ENCODE peak calls at places on chromosome 20, in seven cellular contexts. D, K, R, G, X, W and N are unnamed samples.

GRCh38 chr20:61982240-61982950 is 83.3 kb downstream of the TAF4 start:
- DNase-seq in D (no peak), X (no peak), K (no peak), G (no peak), W (peak), R (no peak), N (no peak)

GRCh38 chr20:11982289-11982957 is 64.7 kb downstream of the BTBD3 start:
- DNase-seq in R (no peak), G (no peak), D (no peak), X (no peak), K (no peak), W (no peak), N (no peak)

GRCh38 chr20:59438201-59438600 is 137.8 kb downstream of the EDN3 start:
- DNase-seq in K (no peak), G (peak), W (peak), D (no peak), X (no peak), R (no peak), N (no peak)

GRCh38 chr20:32612831-32613595 is 27.9 kb upstream of the NOL4L start:
- DNase-seq in K (no peak), X (no peak), G (no peak), R (no peak), D (no peak), W (no peak), N (no peak)

GRCh38 chr20:9093203-9093962 is 24.5 kb downstream of the PLCB4 start:
- DNase-seq in R (no peak), X (no peak), W (no peak), D (no peak), K (no peak), G (no peak), N (no peak)

GRCh38 chr20:50513169-50514034 is 3.2 kb downstream of the PTPN1 start:
- DNase-seq in X (no peak), D (peak), W (no peak), G (no peak), R (peak), K (no peak), N (no peak)

GRCh38 chr20:8368680-8369079 is 236.6 kb downstream of the PLCB1 start:
- DNase-seq in D (no peak), R (no peak), W (no peak), K (no peak), G (no peak), X (no peak), N (no peak)

GRCh38 chr20:8780926-8781325 is 288.0 kb upstream of the PLCB4 start:
- DNase-seq in D (no peak), K (no peak), X (no peak), G (no peak), W (no peak), R (no peak), N (no peak)

GRCh38 chr20:6079011-6079410 is 25.2 kb upstream of the LRRN4 start:
- DNase-seq in W (no peak), D (no peak), R (no peak), X (no peak), K (no peak), G (no peak), N (no peak)

DNA sequence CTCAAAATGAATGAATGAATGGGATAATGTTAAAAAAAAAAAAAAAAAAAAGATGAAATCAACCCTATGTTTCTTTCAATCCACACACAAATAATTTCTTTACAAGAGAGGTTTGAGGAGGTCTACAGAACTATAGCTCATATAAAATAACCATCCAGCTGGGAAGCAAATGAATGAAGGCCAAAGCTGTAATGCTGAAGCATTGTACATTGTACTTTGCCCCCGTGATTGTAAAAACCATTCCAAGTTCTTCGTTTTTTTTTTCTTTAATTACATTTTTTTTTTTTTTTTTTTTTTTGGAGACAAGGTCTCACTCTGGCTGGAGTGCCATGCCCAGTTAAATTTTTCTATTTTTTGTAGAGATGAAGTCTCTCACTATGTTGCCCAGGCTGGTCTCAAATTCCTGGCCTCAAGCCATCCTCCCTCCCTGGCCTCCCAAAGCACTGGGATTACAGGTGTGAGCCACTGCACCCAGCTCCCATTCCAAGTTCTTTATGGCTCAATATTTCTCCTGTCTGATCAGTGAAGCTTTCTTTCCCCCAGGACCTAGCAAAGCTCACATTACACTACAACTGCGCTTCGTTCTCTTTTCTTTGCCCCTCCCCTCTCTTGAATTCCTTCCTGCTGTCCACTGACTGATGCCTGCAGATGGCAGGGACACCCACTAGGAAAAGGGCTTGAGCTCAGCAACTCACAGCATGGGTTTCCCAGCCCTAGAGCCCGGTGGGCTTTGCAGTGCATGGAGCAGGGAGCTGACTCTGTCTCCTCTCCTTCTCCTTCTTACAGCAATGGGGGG is 53.0 kb upstream of the NOP56 start:
- DNase-seq in X (no peak), K (peak), D (no peak), G (no peak), W (peak), R (no peak), N (peak)
- H2BK120ac ChIP-seq in X (no peak), K (no peak), D (no peak), G (no peak), W (no peak), R (no peak), N (no peak)

GRCh38 chr20:43451400-43451799 is 6.3 kb upstream of the SRSF6 start:
- DNase-seq in G (no peak), R (no peak), K (no peak), X (no peak), D (no peak), W (no peak), N (no peak)

GRCh38 chr20:43448748-43449535 is 8.8 kb upstream of the SRSF6 start:
- DNase-seq in R (peak), G (no peak), W (peak), K (peak), X (no peak), D (peak), N (peak)

GRCh38 chr20:43444107-43444506 is 13.6 kb upstream of the SRSF6 start:
- DNase-seq in W (peak), K (peak), X (no peak), R (no peak), D (no peak), G (no peak), N (no peak)

GRCh38 chr20:43442310-43442880 is 15.3 kb upstream of the SRSF6 start:
- DNase-seq in D (peak), X (no peak), R (no peak), K (peak), W (peak), G (no peak), N (no peak)

DNA sequence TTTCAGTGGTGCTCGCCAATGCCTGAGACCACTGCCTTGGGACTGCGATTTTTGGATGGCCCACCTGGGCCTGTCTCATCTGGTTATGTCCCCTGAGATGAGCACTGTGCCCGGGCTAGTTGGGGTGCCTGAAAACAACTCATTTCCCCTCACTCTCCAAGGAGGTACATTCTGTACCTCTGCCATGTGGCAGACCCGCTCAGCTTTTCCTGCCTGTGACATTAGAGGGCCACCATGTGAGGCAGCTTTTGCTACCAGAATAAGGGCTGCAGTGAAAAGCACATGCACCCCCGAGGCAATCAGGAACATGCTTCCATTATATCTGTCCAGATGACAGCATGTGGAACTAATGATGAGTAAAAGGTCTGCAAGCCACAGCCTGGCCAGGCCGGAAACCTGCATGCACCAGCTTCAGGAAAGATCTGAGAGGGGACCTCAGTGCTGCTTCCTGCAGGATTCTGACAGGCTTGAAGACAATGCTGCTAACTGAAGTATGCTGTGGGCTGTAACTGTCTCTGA is 11.3 kb upstream of the SRSF6 start:
- DNase-seq in K (no peak), X (no peak), W (no peak), R (no peak), G (no peak), D (no peak), N (no peak)
- H3K9ac ChIP-seq in K (no peak), X (no peak), W (no peak), R (no peak), G (no peak), D (no peak), N (no peak)

GRCh38 chr20:34216382-34216742 is 24.9 kb upstream of the ASIP start:
- DNase-seq in D (no peak), X (no peak), G (no peak), W (no peak), K (no peak), R (no peak), N (no peak)

GRCh38 chr20:34211591-34211990 is 29.6 kb upstream of the ASIP start:
- DNase-seq in W (no peak), X (no peak), G (no peak), K (no peak), R (no peak), D (no peak), N (no peak)

GRCh38 chr20:34215711-34216381 is 25.4 kb upstream of the ASIP start:
- DNase-seq in W (peak), R (peak), G (peak), D (peak), X (peak), K (peak), N (peak)

GRCh38 chr20:34210271-34210670 is 31.0 kb upstream of the ASIP start:
- DNase-seq in X (no peak), G (no peak), R (no peak), K (no peak), W (no peak), D (no peak), N (no peak)

GRCh38 chr20:34213213-34213612 is 28.0 kb upstream of the ASIP start:
- DNase-seq in D (no peak), X (no peak), K (no peak), R (no peak), W (no peak), G (no peak), N (no peak)
- H3K4ac ChIP-seq in D (no peak), X (no peak), K (no peak), R (no peak), W (no peak), G (no peak), N (no peak)

DNA sequence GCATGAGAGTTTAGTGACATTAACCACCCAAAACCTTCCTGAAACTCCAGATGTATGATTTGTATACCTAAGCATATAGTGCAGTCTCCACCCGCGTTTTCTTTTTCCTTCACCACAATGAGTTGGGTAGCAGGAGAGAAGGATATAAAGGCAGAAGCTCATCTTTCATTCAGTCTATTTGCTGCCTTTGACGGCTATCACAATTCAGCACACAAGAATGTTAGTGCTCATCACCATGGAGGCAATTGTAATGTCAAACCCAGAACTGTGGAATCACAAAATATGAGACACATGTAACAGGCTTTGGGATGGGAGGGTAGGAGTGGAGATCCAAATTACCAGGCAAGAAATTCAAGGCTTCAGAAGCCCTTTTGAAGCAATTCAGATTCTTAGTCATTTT is 17.6 kb downstream of the ZHX3 start:
- DNase-seq in W (no peak), K (no peak), G (no peak), R (no peak), X (no peak), D (no peak), N (no peak)
- H2BK120ac ChIP-seq in W (no peak), K (no peak), G (no peak), R (no peak), X (no peak), D (no peak), N (no peak)

GRCh38 chr20:49427751-49428518 is 54.5 kb downstream of the KCNB1 start:
- DNase-seq in W (no peak), X (no peak), G (no peak), R (no peak), K (no peak), D (no peak), N (no peak)

GRCh38 chr20:49426395-49426794 is 56.1 kb downstream of the KCNB1 start:
- DNase-seq in G (no peak), R (no peak), X (no peak), W (no peak), D (no peak), K (no peak), N (no peak)

GRCh38 chr20:49422176-49422575 is 60.3 kb downstream of the KCNB1 start:
- DNase-seq in G (no peak), R (no peak), X (no peak), K (no peak), D (no peak), W (no peak), N (no peak)

GRCh38 chr20:49426873-49427272 is 55.6 kb downstream of the KCNB1 start:
- DNase-seq in R (no peak), X (no peak), D (no peak), G (no peak), K (no peak), W (no peak), N (no peak)

GRCh38 chr20:49424536-49424935 is 57.9 kb downstream of the KCNB1 start:
- DNase-seq in K (peak), D (no peak), X (no peak), W (peak), G (no peak), R (no peak), N (no peak)
- H3K9ac ChIP-seq in K (no peak), D (no peak), X (no peak), W (no peak), G (no peak), R (no peak), N (no peak)

DNA sequence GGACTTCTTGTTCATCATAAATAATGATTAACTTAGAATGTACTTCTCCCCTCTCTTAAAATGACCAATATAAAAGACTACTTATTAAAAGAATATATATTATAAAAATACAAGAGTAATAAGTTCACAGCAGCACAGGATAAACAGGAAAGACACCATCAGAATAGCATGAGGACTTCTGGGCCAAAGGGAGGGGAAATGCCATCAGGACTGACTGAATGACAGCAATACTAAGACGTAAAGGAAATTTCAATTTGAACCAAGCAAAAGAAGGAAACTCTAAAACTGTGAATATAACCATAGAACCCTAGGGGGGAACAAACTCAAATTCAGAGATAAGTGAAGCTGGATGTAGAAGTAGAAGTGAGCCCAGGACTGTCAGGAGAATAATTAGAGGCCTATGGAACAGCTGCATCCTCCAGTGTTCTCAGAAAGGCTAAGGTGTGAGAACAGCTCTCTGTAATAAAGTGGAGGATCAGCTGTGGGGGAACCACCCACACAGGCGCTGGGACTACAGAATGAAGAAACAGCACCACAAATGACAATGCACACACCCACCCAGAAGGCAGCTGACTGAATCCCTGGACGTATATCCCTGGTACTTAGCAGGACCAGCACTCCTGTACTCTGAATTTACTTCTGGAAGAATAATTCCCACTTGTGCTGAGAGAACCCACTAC is 37.8 kb downstream of the ZHX3 start:
- DNase-seq in K (no peak), D (no peak), G (no peak), X (no peak), W (no peak), R (no peak), N (no peak)
- H3K4ac ChIP-seq in K (no peak), D (no peak), G (no peak), X (no peak), W (no peak), R (peak), N (no peak)

GRCh38 chr20:42359617-42360016 is 741.4 kb upstream of the CHD6 start:
- DNase-seq in X (no peak), D (no peak), K (no peak), R (no peak), G (no peak), W (no peak), N (no peak)
- H2BK120ac ChIP-seq in X (no peak), D (no peak), K (no peak), R (no peak), G (no peak), W (no peak), N (no peak)

GRCh38 chr20:58229198-58229802 is 847 bp upstream of the ANKRD60 start:
- DNase-seq in G (no peak), X (no peak), K (peak), W (peak), D (peak), R (no peak), N (no peak)

GRCh38 chr20:58225490-58226200 is 2.8 kb downstream of the ANKRD60 start:
- DNase-seq in G (no peak), X (no peak), K (no peak), W (no peak), R (no peak), D (no peak), N (no peak)

GRCh38 chr20:58227391-58228102 is 906 bp downstream of the ANKRD60 start:
- DNase-seq in W (no peak), R (no peak), K (no peak), X (no peak), D (no peak), G (no peak), N (no peak)

GRCh38 chr20:58228484-58229197 is at the start of gene ANKRD60:
- DNase-seq in K (peak), X (no peak), G (no peak), W (peak), R (peak), D (peak), N (peak)

GRCh38 chr20:58228103-58228483 is 360 bp downstream of the ANKRD60 start:
- DNase-seq in W (no peak), R (no peak), G (no peak), K (no peak), X (no peak), D (peak), N (no peak)
- H3K9ac ChIP-seq in W (peak), R (peak), G (no peak), K (peak), X (no peak), D (no peak), N (peak)

GRCh38 chr20:46178891-46179290 is 60.8 kb downstream of the CD40 start:
- DNase-seq in W (no peak), R (no peak), G (no peak), D (no peak), X (no peak), K (no peak), N (no peak)
- H3K4ac ChIP-seq in W (no peak), R (no peak), G (no peak), D (no peak), X (no peak), K (no peak), N (no peak)

DNA sequence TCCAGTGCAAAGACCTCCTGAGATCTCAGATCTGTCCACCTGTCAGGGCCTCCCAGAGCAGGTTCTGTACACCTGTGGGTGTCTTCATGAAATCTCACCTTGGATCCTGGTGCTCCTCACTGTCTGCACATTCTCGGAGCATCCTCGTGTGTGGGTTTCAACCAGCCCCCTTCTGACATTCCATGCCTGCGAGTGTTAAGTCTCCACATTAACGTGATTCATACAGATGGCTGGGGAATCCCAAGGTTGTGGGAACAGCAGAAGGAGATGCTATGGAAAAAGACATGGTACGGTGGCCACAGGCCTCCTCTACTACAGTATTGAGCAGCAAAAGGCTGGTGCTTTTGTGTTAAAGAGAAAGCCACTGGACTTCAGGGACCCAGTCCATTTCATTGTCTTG is 556.5 kb downstream of the DHX35 start:
- DNase-seq in R (no peak), W (no peak), K (no peak), X (no peak), D (no peak), G (no peak), N (no peak)
- H2BK120ac ChIP-seq in R (no peak), W (no peak), K (no peak), X (no peak), D (no peak), G (no peak), N (no peak)